ENCODE peak calls at places on chromosomes 2 and 18, in eight cellular contexts. One of them, this sample, is unnamed.

GRCh38 chr18:45249306-45249705 is 366.0 kb upstream of the SLC14A2 start:
- DNase-seq in hepatocyte: no peak
- DNase-seq in heart right ventricle: no peak
- DNase-seq in A549: no peak
- DNase-seq in astrocyte of the spinal cord: no peak
- DNase-seq in mesothelial cell of epicardium: no peak
- DNase-seq in progenitor cell of endocrine pancreas: no peak
- DNase-seq in coronary artery: no peak
- DNase-seq in this sample: no peak

GRCh38 chr2:241018051-241018891 is 19.9 kb downstream of the SNED1 start:
- DNase-seq in hepatocyte: no peak
- DNase-seq in heart right ventricle: no peak
- DNase-seq in A549: no peak
- DNase-seq in astrocyte of the spinal cord: no peak
- DNase-seq in mesothelial cell of epicardium: no peak
- DNase-seq in progenitor cell of endocrine pancreas: no peak
- DNase-seq in coronary artery: no peak
- DNase-seq in this sample: no peak

GRCh38 chr18:62883937-62884735 is 168.8 kb downstream of the PHLPP1 start:
- DNase-seq in hepatocyte: no peak
- DNase-seq in heart right ventricle: no peak
- DNase-seq in A549: no peak
- DNase-seq in astrocyte of the spinal cord: no peak
- DNase-seq in mesothelial cell of epicardium: no peak
- DNase-seq in progenitor cell of endocrine pancreas: no peak
- DNase-seq in coronary artery: no peak
- DNase-seq in this sample: no peak

GRCh38 chr2:182144780-182145170 is 159.1 kb downstream of the PPP1R1C start:
- DNase-seq in hepatocyte: no peak
- DNase-seq in heart right ventricle: peak
- DNase-seq in A549: no peak
- DNase-seq in astrocyte of the spinal cord: peak
- DNase-seq in mesothelial cell of epicardium: no peak
- DNase-seq in progenitor cell of endocrine pancreas: no peak
- DNase-seq in coronary artery: no peak
- DNase-seq in this sample: no peak

GRCh38 chr2:144354953-144355352 is 165.0 kb downstream of the ZEB2 start:
- DNase-seq in hepatocyte: no peak
- DNase-seq in heart right ventricle: no peak
- DNase-seq in A549: no peak
- DNase-seq in astrocyte of the spinal cord: no peak
- DNase-seq in mesothelial cell of epicardium: no peak
- DNase-seq in progenitor cell of endocrine pancreas: no peak
- DNase-seq in coronary artery: no peak
- DNase-seq in this sample: no peak

GRCh38 chr2:192243488-192243887 is 48.8 kb upstream of the TMEFF2 start:
- DNase-seq in hepatocyte: no peak
- DNase-seq in heart right ventricle: no peak
- DNase-seq in A549: no peak
- DNase-seq in astrocyte of the spinal cord: peak
- DNase-seq in mesothelial cell of epicardium: no peak
- DNase-seq in progenitor cell of endocrine pancreas: no peak
- DNase-seq in coronary artery: no peak
- DNase-seq in this sample: no peak

GRCh38 chr2:56680971-56681631 is 497.3 kb downstream of the CCDC85A start:
- DNase-seq in hepatocyte: no peak
- DNase-seq in heart right ventricle: no peak
- DNase-seq in A549: no peak
- DNase-seq in astrocyte of the spinal cord: peak
- DNase-seq in mesothelial cell of epicardium: no peak
- DNase-seq in progenitor cell of endocrine pancreas: no peak
- DNase-seq in coronary artery: no peak
- DNase-seq in this sample: no peak

GRCh38 chr2:233021771-233022170 is 8.7 kb upstream of the NGEF start:
- DNase-seq in hepatocyte: no peak
- DNase-seq in heart right ventricle: no peak
- DNase-seq in A549: no peak
- DNase-seq in astrocyte of the spinal cord: no peak
- DNase-seq in mesothelial cell of epicardium: no peak
- DNase-seq in progenitor cell of endocrine pancreas: no peak
- DNase-seq in coronary artery: no peak
- DNase-seq in this sample: no peak

GRCh38 chr2:145199052-145199451 is 679.1 kb upstream of the ZEB2 start:
- DNase-seq in hepatocyte: no peak
- DNase-seq in heart right ventricle: no peak
- DNase-seq in A549: no peak
- DNase-seq in astrocyte of the spinal cord: no peak
- DNase-seq in mesothelial cell of epicardium: no peak
- DNase-seq in progenitor cell of endocrine pancreas: no peak
- DNase-seq in coronary artery: no peak
- DNase-seq in this sample: peak

GRCh38 chr2:241872313-241872642 is 2.7 kb downstream of the RTP5 start:
- DNase-seq in hepatocyte: no peak
- DNase-seq in heart right ventricle: no peak
- DNase-seq in A549: no peak
- DNase-seq in astrocyte of the spinal cord: no peak
- DNase-seq in mesothelial cell of epicardium: no peak
- DNase-seq in progenitor cell of endocrine pancreas: no peak
- DNase-seq in coronary artery: no peak
- DNase-seq in this sample: no peak

GRCh38 chr2:182283512-182283911 is 143.3 kb downstream of the PDE1A start:
- DNase-seq in hepatocyte: no peak
- DNase-seq in heart right ventricle: no peak
- DNase-seq in A549: no peak
- DNase-seq in astrocyte of the spinal cord: peak
- DNase-seq in mesothelial cell of epicardium: no peak
- DNase-seq in progenitor cell of endocrine pancreas: no peak
- DNase-seq in coronary artery: no peak
- DNase-seq in this sample: no peak

GRCh38 chr2:12032421-12032820 is 286.0 kb downstream of the LPIN1 start:
- DNase-seq in hepatocyte: no peak
- DNase-seq in heart right ventricle: no peak
- DNase-seq in A549: no peak
- DNase-seq in astrocyte of the spinal cord: no peak
- DNase-seq in mesothelial cell of epicardium: no peak
- DNase-seq in progenitor cell of endocrine pancreas: no peak
- DNase-seq in coronary artery: no peak
- DNase-seq in this sample: no peak

GRCh38 chr18:9827856-9828793 is 57.6 kb upstream of the TXNDC2 start:
- DNase-seq in hepatocyte: peak
- DNase-seq in heart right ventricle: no peak
- DNase-seq in A549: peak
- DNase-seq in astrocyte of the spinal cord: peak
- DNase-seq in mesothelial cell of epicardium: no peak
- DNase-seq in progenitor cell of endocrine pancreas: no peak
- DNase-seq in coronary artery: no peak
- DNase-seq in this sample: no peak
- TF ChIP-seq CTCF in hepatocyte: no peak
- TF ChIP-seq CTCF in heart right ventricle: no peak
- TF ChIP-seq CTCF in A549: no peak
- TF ChIP-seq CTCF in astrocyte of the spinal cord: no peak
- TF ChIP-seq CTCF in mesothelial cell of epicardium: no peak
- TF ChIP-seq CTCF in progenitor cell of endocrine pancreas: no peak
- TF ChIP-seq CTCF in coronary artery: no peak
- TF ChIP-seq CTCF in this sample: no peak

GRCh38 chr2:55062754-55063153 is 12.5 kb upstream of the RTN4 start:
- DNase-seq in hepatocyte: no peak
- DNase-seq in heart right ventricle: no peak
- DNase-seq in A549: no peak
- DNase-seq in astrocyte of the spinal cord: no peak
- DNase-seq in mesothelial cell of epicardium: no peak
- DNase-seq in progenitor cell of endocrine pancreas: no peak
- DNase-seq in coronary artery: no peak
- DNase-seq in this sample: no peak

GRCh38 chr2:55061534-55062344 is 11.5 kb upstream of the RTN4 start:
- DNase-seq in hepatocyte: no peak
- DNase-seq in heart right ventricle: no peak
- DNase-seq in A549: no peak
- DNase-seq in astrocyte of the spinal cord: no peak
- DNase-seq in mesothelial cell of epicardium: no peak
- DNase-seq in progenitor cell of endocrine pancreas: no peak
- DNase-seq in coronary artery: no peak
- DNase-seq in this sample: no peak

GRCh38 chr2:55063226-55063625 is 13.0 kb upstream of the RTN4 start:
- DNase-seq in hepatocyte: no peak
- DNase-seq in heart right ventricle: no peak
- DNase-seq in A549: no peak
- DNase-seq in astrocyte of the spinal cord: no peak
- DNase-seq in mesothelial cell of epicardium: no peak
- DNase-seq in progenitor cell of endocrine pancreas: no peak
- DNase-seq in coronary artery: no peak
- DNase-seq in this sample: no peak

GRCh38 chr2:55059793-55060192 is 9.5 kb upstream of the RTN4 start:
- DNase-seq in hepatocyte: no peak
- DNase-seq in heart right ventricle: no peak
- DNase-seq in A549: no peak
- DNase-seq in astrocyte of the spinal cord: no peak
- DNase-seq in mesothelial cell of epicardium: no peak
- DNase-seq in progenitor cell of endocrine pancreas: no peak
- DNase-seq in coronary artery: no peak
- DNase-seq in this sample: no peak

GRCh38 chr2:55063713-55064323 is 13.6 kb upstream of the RTN4 start:
- DNase-seq in hepatocyte: no peak
- DNase-seq in heart right ventricle: no peak
- DNase-seq in A549: no peak
- DNase-seq in astrocyte of the spinal cord: no peak
- DNase-seq in mesothelial cell of epicardium: no peak
- DNase-seq in progenitor cell of endocrine pancreas: no peak
- DNase-seq in coronary artery: no peak
- DNase-seq in this sample: no peak
- TF ChIP-seq CTCF in hepatocyte: no peak
- TF ChIP-seq CTCF in heart right ventricle: no peak
- TF ChIP-seq CTCF in A549: peak
- TF ChIP-seq CTCF in astrocyte of the spinal cord: peak
- TF ChIP-seq CTCF in mesothelial cell of epicardium: no peak
- TF ChIP-seq CTCF in progenitor cell of endocrine pancreas: no peak
- TF ChIP-seq CTCF in coronary artery: no peak
- TF ChIP-seq CTCF in this sample: no peak

GRCh38 chr2:199861116-199861774 is 10.3 kb upstream of the FTCDNL1 start:
- DNase-seq in hepatocyte: peak
- DNase-seq in heart right ventricle: no peak
- DNase-seq in A549: peak
- DNase-seq in astrocyte of the spinal cord: peak
- DNase-seq in mesothelial cell of epicardium: no peak
- DNase-seq in progenitor cell of endocrine pancreas: no peak
- DNase-seq in coronary artery: no peak
- DNase-seq in this sample: no peak
- TF ChIP-seq CTCF in hepatocyte: peak
- TF ChIP-seq CTCF in heart right ventricle: peak
- TF ChIP-seq CTCF in A549: peak
- TF ChIP-seq CTCF in astrocyte of the spinal cord: peak
- TF ChIP-seq CTCF in mesothelial cell of epicardium: peak
- TF ChIP-seq CTCF in progenitor cell of endocrine pancreas: peak
- TF ChIP-seq CTCF in coronary artery: no peak
- TF ChIP-seq CTCF in this sample: peak

GRCh38 chr2:18317017-18317416 is 243.4 kb downstream of the RDH14 start:
- DNase-seq in hepatocyte: no peak
- DNase-seq in heart right ventricle: no peak
- DNase-seq in A549: no peak
- DNase-seq in astrocyte of the spinal cord: no peak
- DNase-seq in mesothelial cell of epicardium: no peak
- DNase-seq in progenitor cell of endocrine pancreas: no peak
- DNase-seq in coronary artery: no peak
- DNase-seq in this sample: no peak

GRCh38 chr2:18311413-18311812 is 249.0 kb downstream of the RDH14 start:
- DNase-seq in hepatocyte: peak
- DNase-seq in heart right ventricle: peak
- DNase-seq in A549: no peak
- DNase-seq in astrocyte of the spinal cord: peak
- DNase-seq in mesothelial cell of epicardium: no peak
- DNase-seq in progenitor cell of endocrine pancreas: no peak
- DNase-seq in coronary artery: no peak
- DNase-seq in this sample: no peak

GRCh38 chr2:18309188-18309587 is 251.3 kb downstream of the RDH14 start:
- DNase-seq in hepatocyte: no peak
- DNase-seq in heart right ventricle: no peak
- DNase-seq in A549: no peak
- DNase-seq in astrocyte of the spinal cord: no peak
- DNase-seq in mesothelial cell of epicardium: no peak
- DNase-seq in progenitor cell of endocrine pancreas: no peak
- DNase-seq in coronary artery: no peak
- DNase-seq in this sample: no peak

GRCh38 chr2:18309627-18310026 is 250.8 kb downstream of the RDH14 start:
- DNase-seq in hepatocyte: no peak
- DNase-seq in heart right ventricle: no peak
- DNase-seq in A549: no peak
- DNase-seq in astrocyte of the spinal cord: no peak
- DNase-seq in mesothelial cell of epicardium: no peak
- DNase-seq in progenitor cell of endocrine pancreas: no peak
- DNase-seq in coronary artery: no peak
- DNase-seq in this sample: no peak

DNA sequence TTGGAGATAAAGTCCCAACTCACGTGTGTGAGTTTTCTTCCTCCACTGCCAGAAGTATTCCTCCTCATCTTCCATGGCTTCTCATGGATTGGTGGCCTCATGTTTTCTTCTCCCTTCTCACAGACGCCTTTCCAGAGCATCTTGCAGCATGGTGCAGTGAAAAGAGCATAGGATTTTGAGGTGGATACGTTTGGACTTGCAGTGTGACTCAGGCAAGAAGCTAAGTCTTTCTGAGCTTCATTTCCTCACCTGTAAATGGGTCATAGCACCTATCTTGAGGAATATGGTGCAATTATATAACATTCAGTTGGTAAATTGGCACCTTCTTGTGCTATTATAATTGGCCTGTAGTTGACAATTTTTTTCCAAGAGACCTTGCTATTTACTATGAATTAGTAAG is 247.6 kb downstream of the RDH14 start:
- DNase-seq in hepatocyte: no peak
- DNase-seq in heart right ventricle: no peak
- DNase-seq in A549: no peak
- DNase-seq in astrocyte of the spinal cord: no peak
- DNase-seq in mesothelial cell of epicardium: no peak
- DNase-seq in progenitor cell of endocrine pancreas: no peak
- DNase-seq in coronary artery: no peak
- DNase-seq in this sample: no peak
- TF ChIP-seq CTCF in hepatocyte: no peak
- TF ChIP-seq CTCF in heart right ventricle: no peak
- TF ChIP-seq CTCF in A549: no peak
- TF ChIP-seq CTCF in astrocyte of the spinal cord: no peak
- TF ChIP-seq CTCF in mesothelial cell of epicardium: no peak
- TF ChIP-seq CTCF in progenitor cell of endocrine pancreas: no peak
- TF ChIP-seq CTCF in coronary artery: no peak
- TF ChIP-seq CTCF in this sample: no peak

GRCh38 chr2:149099298-149099697 is 60.8 kb downstream of the LYPD6B start:
- DNase-seq in hepatocyte: no peak
- DNase-seq in heart right ventricle: no peak
- DNase-seq in A549: no peak
- DNase-seq in astrocyte of the spinal cord: no peak
- DNase-seq in mesothelial cell of epicardium: no peak
- DNase-seq in progenitor cell of endocrine pancreas: no peak
- DNase-seq in coronary artery: no peak
- DNase-seq in this sample: no peak
- TF ChIP-seq CTCF in hepatocyte: no peak
- TF ChIP-seq CTCF in heart right ventricle: no peak
- TF ChIP-seq CTCF in A549: no peak
- TF ChIP-seq CTCF in astrocyte of the spinal cord: no peak
- TF ChIP-seq CTCF in mesothelial cell of epicardium: no peak
- TF ChIP-seq CTCF in progenitor cell of endocrine pancreas: peak
- TF ChIP-seq CTCF in coronary artery: no peak
- TF ChIP-seq CTCF in this sample: no peak

GRCh38 chr2:101310591-101311389 is 2.3 kb upstream of the RNF149 start:
- DNase-seq in hepatocyte: no peak
- DNase-seq in heart right ventricle: no peak
- DNase-seq in A549: no peak
- DNase-seq in astrocyte of the spinal cord: no peak
- DNase-seq in mesothelial cell of epicardium: no peak
- DNase-seq in progenitor cell of endocrine pancreas: no peak
- DNase-seq in coronary artery: no peak
- DNase-seq in this sample: no peak
- TF ChIP-seq CTCF in hepatocyte: no peak
- TF ChIP-seq CTCF in heart right ventricle: no peak
- TF ChIP-seq CTCF in A549: no peak
- TF ChIP-seq CTCF in astrocyte of the spinal cord: no peak
- TF ChIP-seq CTCF in mesothelial cell of epicardium: no peak
- TF ChIP-seq CTCF in progenitor cell of endocrine pancreas: no peak
- TF ChIP-seq CTCF in coronary artery: no peak
- TF ChIP-seq CTCF in this sample: no peak

This sample was measured in nephron progenitor cell.